ENCODE peak calls at places on chromosomes 2 and 18, in ten cellular contexts. N, K, M, Z, T, D, Q, X, W and H are unnamed samples.

GRCh38 chr2:203673933-203674332 is 32.5 kb upstream of the CD28 start:
- DNase-seq in T (no peak), Q (peak; percentile 22), N (peak; percentile 55), K (no peak), Z (no peak), M (peak; percentile 62), X (no peak), W (no peak), D (no peak), H (no peak)

GRCh38 chr2:6073260-6074141 is 381.3 kb downstream of the SOX11 start:
- DNase-seq in K (no peak), M (no peak), Z (no peak), W (no peak), D (no peak), T (no peak), Q (no peak), X (peak; percentile 63), N (peak; percentile 87), H (no peak)

GRCh38 chr2:64063924-64064331 is 44.7 kb upstream of the VPS54 start:
- DNase-seq in K (no peak), Z (no peak), Q (no peak), D (peak; percentile 52), M (peak; percentile 95), W (no peak), N (peak; percentile 92), X (no peak), T (peak; percentile 6), H (no peak)

GRCh38 chr2:5839563-5839962 is 147.4 kb downstream of the SOX11 start:
- DNase-seq in Z (no peak), T (no peak), D (no peak), N (peak; percentile 14), X (peak; percentile 37), K (no peak), Q (no peak), W (no peak), M (no peak), H (no peak)

GRCh38 chr2:60641866-60642788 is 88.7 kb upstream of the BCL11A start:
- DNase-seq in Z (no peak), T (peak; percentile 44), K (peak; percentile 31), N (peak; percentile 23), M (peak; percentile 38), W (no peak), D (peak; percentile 37), Q (peak; percentile 16), X (no peak), H (no peak)

GRCh38 chr2:124530203-124530602 is 505.1 kb downstream of the CNTNAP5 start:
- DNase-seq in N (no peak), Q (no peak), Z (no peak), X (no peak), D (no peak), T (peak; percentile 1), W (no peak), M (no peak), K (no peak), H (no peak)

GRCh38 chr2:171788316-171788993 is 101.2 kb downstream of the DYNC1I2 start:
- DNase-seq in Z (no peak), N (no peak), W (no peak), X (peak; percentile 3), Q (no peak), D (no peak), T (no peak), K (no peak), M (no peak), H (no peak)

GRCh38 chr2:211617803-211618202 is 920.8 kb downstream of the ERBB4 start:
- DNase-seq in X (no peak), Q (no peak), Z (no peak), N (no peak), T (no peak), W (no peak), K (no peak), M (no peak), D (no peak), H (no peak)

GRCh38 chr2:130829020-130829419 is 7.7 kb upstream of the ARHGEF4 start:
- DNase-seq in Z (no peak), D (no peak), W (no peak), K (no peak), Q (no peak), T (no peak), M (no peak), X (no peak), N (peak; percentile 78), H (peak; percentile 66)

GRCh38 chr18:35522130-35522959 is 24.6 kb upstream of the INO80C start:
- DNase-seq in N (no peak), Q (no peak), W (no peak), T (no peak), D (no peak), M (no peak), K (no peak), X (no peak), Z (no peak), H (no peak)

GRCh38 chr2:238083919-238084318 is 16.2 kb upstream of the ESPNL start:
- DNase-seq in M (no peak), X (no peak), K (no peak), T (no peak), Z (no peak), N (no peak), D (no peak), W (no peak), Q (peak; percentile 3), H (no peak)

GRCh38 chr2:69238449-69239031 is 148.5 kb downstream of the GFPT1 start:
- DNase-seq in K (no peak), N (peak; percentile 82), X (no peak), Z (no peak), Q (no peak), W (no peak), M (peak; percentile 84), T (no peak), D (no peak), H (no peak)

GRCh38 chr2:237196866-237197618 is 111.4 kb downstream of the COPS8 start:
- DNase-seq in Z (no peak), X (peak; percentile 10), T (no peak), W (no peak), Q (no peak), M (peak; percentile 84), K (no peak), D (no peak), N (peak; percentile 80), H (no peak)

GRCh38 chr2:86047575-86048382 is 57.9 kb downstream of the POLR1A start:
- DNase-seq in Z (no peak), X (no peak), W (no peak), N (no peak), T (no peak), M (no peak), Q (no peak), K (no peak), D (no peak), H (no peak)

GRCh38 chr2:98710709-98711108 is 20.2 kb downstream of the MGAT4A start:
- DNase-seq in Q (no peak), M (no peak), K (no peak), D (no peak), N (no peak), T (no peak), Z (no peak), X (no peak), W (no peak), H (no peak)

GRCh38 chr2:96325884-96326255 is 753 bp downstream of the ITPRIPL1 start:
- DNase-seq in X (no peak), N (no peak), K (peak; percentile 57), Q (peak; percentile 47), D (no peak), T (no peak), M (no peak), Z (no peak), W (no peak), H (no peak)

GRCh38 chr2:241843321-241844065 is 15.2 kb downstream of the PDCD1 start:
- DNase-seq in X (no peak), N (no peak), Z (no peak), K (no peak), D (no peak), W (no peak), T (no peak), Q (no peak), M (no peak), H (no peak)

GRCh38 chr2:154533300-154533940 is 165.1 kb upstream of the KCNJ3 start:
- DNase-seq in N (no peak), X (no peak), Z (no peak), K (no peak), W (no peak), Q (no peak), T (no peak), M (no peak), D (no peak), H (no peak)

GRCh38 chr18:31977270-31977872 is 34.4 kb upstream of the TRAPPC8 start:
- DNase-seq in Q (peak; percentile 20), D (peak; percentile 43), W (no peak), Z (no peak), X (peak; percentile 28), K (peak; percentile 41), T (peak; percentile 69), N (peak; percentile 14), M (peak; percentile 8), H (no peak)

GRCh38 chr18:2985628-2986027 is 27.3 kb downstream of the LPIN2 start:
- DNase-seq in N (peak; percentile 46), X (no peak), T (no peak), M (peak; percentile 46), K (peak; percentile 30), Q (no peak), Z (no peak), D (no peak), W (no peak), H (no peak)